ENCODE peak calls at places on chromosome 3, in five cellular contexts. O, T, Z, M and W are unnamed samples.

GRCh38 chr3:189144645-189145044 is 27.1 kb upstream of the TPRG1 start:
- DNase-seq in O (peak; percentile 99), T (no peak), Z (peak; percentile 52), M (peak; percentile 74), W (peak; percentile 64)

GRCh38 chr3:77096966-77097890 is 57.3 kb downstream of the ROBO2 start:
- DNase-seq in O (no peak), T (no peak), Z (no peak), M (no peak), W (no peak)

GRCh38 chr3:194875581-194876402 is 190.1 kb downstream of the FAM43A start:
- DNase-seq in O (no peak), T (no peak), Z (peak; percentile 9), M (no peak), W (peak; percentile 15)

GRCh38 chr3:127679534-127680145 is 6.9 kb downstream of the ABTB1 start:
- DNase-seq in O (no peak), T (no peak), Z (no peak), M (no peak), W (no peak)

GRCh38 chr3:30614943-30615342 is 8.5 kb downstream of the TGFBR2 start:
- DNase-seq in O (no peak), T (no peak), Z (no peak), M (no peak), W (no peak)

GRCh38 chr3:49313902-49314676 is 25.8 kb downstream of the USP4 start:
- DNase-seq in O (no peak), T (no peak), Z (no peak), M (no peak), W (peak; percentile 58)

GRCh38 chr3:194961555-194961954 is 275.9 kb downstream of the FAM43A start:
- DNase-seq in O (no peak), T (no peak), Z (no peak), M (no peak), W (no peak)

GRCh38 chr3:141115752-141116541 is 64.8 kb downstream of the SPSB4 start:
- DNase-seq in O (no peak), T (no peak), Z (no peak), M (no peak), W (peak; percentile 87)

GRCh38 chr3:88810455-88810854 is 297.0 kb upstream of the EPHA3 start:
- DNase-seq in O (no peak), T (no peak), Z (no peak), M (no peak), W (peak; percentile 7)

GRCh38 chr3:11226042-11226370 is 46.2 kb upstream of the ATG7 start:
- DNase-seq in O (no peak), T (no peak), Z (no peak), M (no peak), W (no peak)

GRCh38 chr3:126003447-126004190 is 34.6 kb downstream of the ROPN1B start:
- DNase-seq in O (no peak), T (no peak), Z (no peak), M (no peak), W (no peak)

GRCh38 chr3:62876064-62876463 is 848 bp upstream of the CADPS start:
- DNase-seq in O (peak; percentile 39), T (peak; percentile 25), Z (no peak), M (no peak), W (peak; percentile 57)

GRCh38 chr3:134460965-134461364 is 24.8 kb downstream of the ANAPC13 start:
- DNase-seq in O (no peak), T (no peak), Z (no peak), M (no peak), W (peak; percentile 98)

GRCh38 chr3:100106531-100107155 is 7.7 kb downstream of the FILIP1L start:
- DNase-seq in O (peak; percentile 7), T (no peak), Z (no peak), M (no peak), W (peak; percentile 16)

GRCh38 chr3:53606793-53607192 is 112.4 kb downstream of the CACNA1D start:
- DNase-seq in O (no peak), T (no peak), Z (no peak), M (no peak), W (no peak)

GRCh38 chr3:25097023-25097422 is 331.0 kb upstream of the RARB start:
- DNase-seq in O (no peak), T (no peak), Z (no peak), M (no peak), W (no peak)

GRCh38 chr3:179668429-179668828 is 15.6 kb downstream of the USP13 start:
- DNase-seq in O (no peak), T (no peak), Z (no peak), M (no peak), W (no peak)

GRCh38 chr3:114878119-114878839 is 268.8 kb downstream of the ZBTB20 start:
- DNase-seq in O (no peak), T (no peak), Z (no peak), M (peak; percentile 33), W (peak; percentile 79)

GRCh38 chr3:49813497-49814174 is at the start of gene UBA7:
- DNase-seq in O (peak; percentile 1), T (no peak), Z (peak; percentile 68), M (peak; percentile 73), W (peak; percentile 90)

GRCh38 chr3:52314495-52314894 is 1.6 kb upstream of the DNAH1 start:
- DNase-seq in O (no peak), T (no peak), Z (no peak), M (no peak), W (peak; percentile 55)

GRCh38 chr3:11282250-11283125 is 10.3 kb downstream of the ATG7 start:
- DNase-seq in O (no peak), T (no peak), Z (no peak), M (peak; percentile 15), W (peak; percentile 45)

GRCh38 chr3:13800064-13800463 is 79.8 kb downstream of the WNT7A start:
- DNase-seq in O (no peak), T (no peak), Z (no peak), M (no peak), W (no peak)

GRCh38 chr3:157493627-157494550 is 9.3 kb downstream of the VEPH1 start:
- DNase-seq in O (peak; percentile 77), T (peak; percentile 18), Z (no peak), M (peak; percentile 50), W (peak; percentile 82)

GRCh38 chr3:42014949-42015533 is 53.1 kb upstream of the ULK4 start:
- DNase-seq in O (no peak), T (no peak), Z (peak; percentile 53), M (peak; percentile 79), W (peak; percentile 46)

GRCh38 chr3:100114413-100115030 is at the start of gene FILIP1L:
- DNase-seq in O (no peak), T (no peak), Z (no peak), M (no peak), W (no peak)

GRCh38 chr3:179796421-179796820 is 143.6 kb downstream of the USP13 start:
- DNase-seq in O (no peak), T (no peak), Z (no peak), M (no peak), W (no peak)

GRCh38 chr3:15936347-15936746 is 138.6 kb upstream of the ANKRD28 start:
- DNase-seq in O (no peak), T (no peak), Z (no peak), M (no peak), W (peak; percentile 80)

GRCh38 chr3:30496496-30496966 is 109.9 kb upstream of the TGFBR2 start:
- DNase-seq in O (no peak), T (no peak), Z (no peak), M (peak; percentile 45), W (peak; percentile 84)

GRCh38 chr3:173685471-173685870 is 287.9 kb downstream of the NLGN1 start:
- DNase-seq in O (no peak), T (no peak), Z (no peak), M (no peak), W (no peak)

GRCh38 chr3:197104738-197105137 is 75.1 kb upstream of the MELTF start:
- DNase-seq in O (no peak), T (no peak), Z (no peak), M (no peak), W (no peak)

GRCh38 chr3:132788299-132788698 is 66.1 kb upstream of the NPHP3 start:
- DNase-seq in O (peak; percentile 9), T (no peak), Z (no peak), M (peak; percentile 16), W (peak; percentile 87)